ENCODE peak calls at places on chromosomes 11 and 22, in five cellular contexts. I is endothelial cell of umbilical vein, D is GM23248, B is fibroblast of lung, F is neural progenitor cell. L is an unnamed sample.

GRCh38 chr11:7351228-7351627 is 99.5 kb downstream of the SYT9 start:
- DNase-seq in D (no peak), F (no peak), B (no peak), I (no peak), L (no peak)

GRCh38 chr11:47858169-47858543 is 10.0 kb upstream of the NUP160 start:
- DNase-seq in I (peak; percentile 57), D (peak; percentile 96), B (peak; percentile 83), F (no peak), L (peak; percentile 75)

GRCh38 chr11:109978895-109979294 is 114.3 kb upstream of the ZC3H12C start:
- DNase-seq in F (no peak), I (peak; percentile 60), B (peak; percentile 61), D (no peak), L (no peak)

GRCh38 chr22:38176170-38176741 is 5.4 kb downstream of the PLA2G6 start:
- DNase-seq in B (peak; percentile 75), F (no peak), D (peak; percentile 30), I (peak; percentile 99), L (peak; percentile 88)

GRCh38 chr11:126122863-126123262 is 60.2 kb upstream of the CDON start:
- DNase-seq in D (peak; percentile 59), B (no peak), F (no peak), I (no peak), L (no peak)

GRCh38 chr11:45651841-45652745 is 13.3 kb downstream of the CHST1 start:
- DNase-seq in B (no peak), I (no peak), D (no peak), F (peak; percentile 4), L (no peak)

GRCh38 chr11:36088234-36088975 is 144.5 kb downstream of the LDLRAD3 start:
- DNase-seq in D (peak; percentile 69), B (peak; percentile 61), I (peak; percentile 36), F (no peak), L (peak; percentile 46)

GRCh38 chr11:111793863-111794262 is 27.7 kb upstream of the PPP2R1B start:
- DNase-seq in F (no peak), B (no peak), I (no peak), D (peak; percentile 97), L (peak; percentile 78)

GRCh38 chr22:22349455-22349836 is 104.9 kb downstream of the VPREB1 start:
- DNase-seq in D (no peak), I (no peak), F (no peak), B (no peak), L (no peak)

GRCh38 chr22:40396882-40397281 is 26.5 kb downstream of the SGSM3 start:
- DNase-seq in I (peak; percentile 92), B (peak; percentile 80), F (peak; percentile 60), D (peak; percentile 54), L (peak; percentile 67)

GRCh38 chr22:36166518-36167220 is 6.1 kb upstream of the APOL3 start:
- DNase-seq in I (no peak), F (no peak), D (no peak), B (no peak), L (no peak)

GRCh38 chr22:22687638-22688500 is 43.5 kb downstream of the GGTLC2 start:
- DNase-seq in I (peak; percentile 67), F (peak; percentile 67), B (peak; percentile 72), D (peak; percentile 75), L (peak; percentile 12)

GRCh38 chr11:65856689-65857499 is 1.1 kb downstream of the CFL1 start:
- DNase-seq in I (peak; percentile 63), D (peak; percentile 87), B (peak; percentile 68), F (peak; percentile 82), L (peak; percentile 40)

GRCh38 chr11:128042290-128042751 is 545.0 kb downstream of the ETS1 start:
- DNase-seq in I (no peak), D (no peak), B (no peak), F (no peak), L (no peak)

GRCh38 chr22:49999063-49999900 is 13.3 kb downstream of the IL17REL start:
- DNase-seq in B (no peak), F (peak; percentile 80), D (peak; percentile 46), I (no peak), L (no peak)

GRCh38 chr22:50000587-50001387 is 11.8 kb downstream of the IL17REL start:
- DNase-seq in D (no peak), B (no peak), I (no peak), F (no peak), L (no peak)

GRCh38 chr22:50001388-50002231 is 11.0 kb downstream of the IL17REL start:
- DNase-seq in F (peak; percentile 64), I (no peak), D (no peak), B (no peak), L (no peak)

GRCh38 chr22:49998718-49999062 is 13.9 kb downstream of the IL17REL start:
- DNase-seq in I (no peak), B (no peak), F (no peak), D (no peak), L (no peak)

DNA sequence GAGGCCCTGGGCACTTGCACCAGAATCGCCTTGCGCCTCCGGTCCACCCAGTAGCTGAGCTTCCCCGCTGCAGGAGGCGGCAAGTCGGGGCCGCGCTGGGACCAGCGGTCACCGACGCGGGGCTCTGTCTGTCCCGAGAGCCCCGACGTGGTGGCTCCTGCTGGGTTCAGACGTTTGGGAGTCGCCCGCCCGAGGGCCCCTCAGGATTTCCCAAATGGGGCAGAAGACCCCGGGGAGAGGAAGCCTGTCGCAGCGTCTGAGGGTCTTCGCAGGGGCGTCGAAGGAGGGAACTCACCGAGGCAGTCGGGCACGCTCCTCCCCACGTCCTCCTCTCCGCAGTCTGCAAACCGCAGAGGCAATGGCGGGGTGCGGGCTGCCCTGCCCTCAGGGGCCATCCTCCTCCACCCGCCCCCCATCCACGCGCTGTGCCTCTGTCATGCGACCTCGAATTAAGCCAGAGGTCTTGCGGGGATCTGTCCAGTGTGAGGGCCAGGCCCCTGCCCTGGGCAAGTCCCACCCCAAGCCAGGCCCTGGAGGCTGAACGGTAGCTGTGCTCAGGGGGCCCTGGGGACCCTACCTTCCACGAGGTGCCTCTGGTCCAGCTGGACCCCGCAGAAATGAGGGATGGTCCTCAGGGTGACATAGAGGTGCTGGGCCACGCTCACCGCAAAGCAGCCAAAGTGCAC is 12.5 kb downstream of the IL17REL start:
- DNase-seq in B (no peak), F (no peak), D (no peak), I (no peak), L (no peak)
- TF ChIP-seq EZH2 in B (no peak), F (peak; percentile 71), D (no peak), I (no peak), L (no peak)

DNA sequence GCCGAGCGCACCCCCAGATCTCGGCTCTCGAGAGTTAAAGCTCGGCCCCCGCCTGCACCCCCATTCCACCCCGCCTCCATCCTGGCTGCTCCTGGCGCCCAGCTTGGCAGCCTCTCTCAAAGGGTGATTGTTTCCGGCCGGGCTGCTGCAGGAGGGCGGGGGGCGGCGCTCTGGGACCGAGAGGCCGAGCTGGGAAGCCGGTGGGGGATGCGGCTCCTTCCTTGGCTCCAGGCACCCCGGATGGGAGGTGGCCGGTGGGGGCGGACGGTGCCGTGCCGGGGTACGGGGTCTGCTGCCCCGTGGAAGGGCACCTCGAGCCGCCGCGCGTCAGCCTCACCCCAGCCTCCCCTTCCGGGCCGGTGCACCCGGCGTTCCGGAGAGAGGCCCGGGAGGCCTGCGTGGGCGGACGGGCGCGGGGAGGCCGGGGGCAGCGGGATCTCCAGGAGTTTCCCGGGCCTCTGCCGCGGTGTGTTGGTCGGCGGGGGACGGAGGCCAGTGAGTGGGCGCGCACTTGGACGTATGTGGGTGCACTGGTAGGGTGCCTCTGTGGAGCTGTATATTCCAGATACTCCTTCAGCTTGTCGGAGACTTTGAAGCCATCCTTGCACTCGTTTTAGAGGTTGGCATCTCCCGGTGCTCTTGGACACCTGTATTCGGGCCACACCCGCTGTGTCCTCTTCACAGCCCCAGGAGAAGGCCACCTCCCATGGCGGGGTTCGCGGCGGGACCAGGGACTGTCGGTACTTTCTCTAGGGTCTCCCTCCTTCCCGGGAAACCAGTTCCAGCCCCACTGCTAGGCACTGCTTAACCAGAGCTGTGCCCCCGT is 679 bp upstream of the B3GAT1 start:
- DNase-seq in F (peak; percentile 85), I (no peak), B (no peak), D (peak; percentile 11), L (no peak)
- TF ChIP-seq EZH2 in F (peak; percentile 40), I (peak; percentile 75), B (peak; percentile 63), D (peak; percentile 65), L (peak; percentile 61)

DNA sequence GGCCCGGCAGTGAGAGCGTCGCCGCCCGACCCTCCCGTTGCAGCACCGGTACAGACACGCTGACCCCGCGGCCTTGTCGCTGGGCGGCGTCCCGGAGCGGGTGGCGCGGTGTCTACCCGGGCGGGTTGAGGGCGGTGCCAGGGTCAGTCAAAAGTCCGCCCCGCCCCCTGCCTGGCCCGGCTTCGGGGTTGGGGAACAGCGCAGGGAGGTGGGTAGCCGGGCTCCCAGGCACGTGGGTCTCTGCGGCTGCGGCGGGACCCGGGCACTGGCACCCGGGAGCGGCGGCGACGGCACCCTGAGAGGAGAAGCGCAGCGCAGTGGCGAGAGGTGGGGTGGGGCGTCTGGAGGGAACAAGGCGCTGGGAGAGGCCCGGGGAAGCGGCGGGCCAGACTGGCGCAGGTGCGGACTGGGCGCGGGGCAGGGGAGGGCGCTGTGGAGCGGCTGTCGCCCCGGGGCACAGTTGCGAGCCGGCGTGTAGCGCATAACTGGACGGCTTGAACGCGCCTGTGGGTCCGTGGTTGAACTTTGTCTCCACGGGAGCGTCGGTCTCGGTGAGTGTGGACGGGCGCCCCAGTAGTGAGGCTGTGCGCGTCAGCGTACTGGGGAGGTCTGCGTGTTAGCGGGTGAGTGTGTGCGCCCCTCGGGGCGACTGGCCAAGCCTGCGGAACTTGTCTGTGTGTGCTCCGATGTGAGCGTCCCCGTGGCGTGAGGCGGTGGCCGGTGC is at the start of gene P2RY2:
- DNase-seq in D (peak; percentile 52), I (peak; percentile 59), B (no peak), F (peak; percentile 88), L (peak; percentile 10)
- TF ChIP-seq EZH2 in D (no peak), I (no peak), B (peak; percentile 92), F (no peak), L (peak; percentile 31)

GRCh38 chr22:50482107-50483074 is 1.0 kb downstream of the ADM2 start:
- DNase-seq in F (no peak), I (no peak), B (no peak), D (no peak), L (no peak)

GRCh38 chr22:50483106-50483505 is 1.8 kb downstream of the ADM2 start:
- DNase-seq in F (no peak), B (no peak), I (no peak), D (no peak), L (no peak)

GRCh38 chr22:50481045-50481439 is 301 bp upstream of the ADM2 start:
- DNase-seq in D (no peak), I (no peak), F (peak; percentile 51), B (no peak), L (no peak)

GRCh38 chr22:50479686-50480085 is 1.7 kb upstream of the ADM2 start:
- DNase-seq in F (no peak), D (no peak), I (no peak), B (no peak), L (no peak)

DNA sequence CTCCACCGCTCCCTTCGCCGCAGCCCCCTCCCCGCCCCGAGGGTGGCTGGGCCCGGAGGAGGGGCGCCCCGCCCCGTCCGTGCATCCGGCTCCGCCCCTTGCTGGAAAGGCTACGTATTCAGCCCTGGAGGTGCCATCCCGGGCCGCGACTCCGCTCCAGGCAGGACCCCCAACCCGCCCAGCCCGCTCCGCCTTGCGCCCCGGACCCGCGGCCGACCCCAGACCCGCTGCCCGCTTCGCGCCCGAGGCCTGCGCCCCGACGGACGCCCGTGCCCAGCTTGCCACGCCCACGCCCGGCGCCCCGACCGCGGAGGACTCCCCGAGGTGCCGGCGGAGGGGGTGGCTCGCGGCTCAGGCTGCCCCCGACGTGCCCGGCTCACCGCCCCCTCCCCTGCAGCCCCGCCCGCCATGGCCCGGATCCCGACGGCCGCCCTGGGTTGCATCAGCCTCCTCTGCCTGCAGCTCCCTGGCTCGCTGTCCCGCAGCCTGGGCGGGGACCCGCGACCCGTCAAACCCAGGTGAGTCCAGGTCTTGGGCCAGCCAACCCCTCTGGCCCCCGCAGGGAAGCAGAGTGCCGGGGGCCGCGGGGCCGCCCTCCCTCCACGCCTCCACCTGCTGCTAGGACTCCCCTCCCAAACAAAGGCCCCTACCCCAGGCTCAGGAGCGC is at the start of gene ADM2:
- DNase-seq in B (peak; percentile 31), I (no peak), F (peak; percentile 81), D (peak; percentile 59), L (no peak)
- TF ChIP-seq EZH2 in B (no peak), I (no peak), F (peak; percentile 65), D (no peak), L (peak; percentile 58)

GRCh38 chr11:70140859-70141489 is 62.1 kb upstream of the FADD start:
- DNase-seq in B (no peak), D (no peak), F (no peak), I (no peak), L (no peak)
- TF ChIP-seq EZH2 in B (no peak), D (no peak), F (no peak), I (no peak), L (no peak)